ENCODE peak calls at places on chromosomes 13 and 19, in eight cellular contexts. Y is heart left ventricle, W is OCI-LY7, G is ascending aorta, V is heart right ventricle, U is A673, O is psoas muscle, Z is left ventricle myocardium inferior. P is an unnamed sample.

GRCh38 chr19:31214086-31214485 is 135.2 kb downstream of the TSHZ3 start:
- DNase-seq in Y (peak; percentile 61), W (no peak), G (peak; percentile 73), V (peak; percentile 41), U (peak; percentile 92), O (peak; percentile 87), Z (peak; percentile 19), P (peak; percentile 70)

GRCh38 chr13:28299941-28300340 is 161.6 kb downstream of the PAN3 start:
- DNase-seq in Y (no peak), W (no peak), G (no peak), V (no peak), U (no peak), O (no peak), Z (no peak), P (no peak)

GRCh38 chr19:10352764-10353671 is 13.6 kb upstream of the ICAM3 start:
- DNase-seq in Y (peak; percentile 84), W (no peak), G (no peak), V (peak; percentile 89), U (no peak), O (peak; percentile 88), Z (peak; percentile 84), P (peak; percentile 84)

GRCh38 chr19:15241259-15241658 is 9.0 kb upstream of the EPHX3 start:
- DNase-seq in Y (no peak), W (no peak), G (no peak), V (no peak), U (no peak), O (no peak), Z (no peak), P (no peak)

GRCh38 chr13:38662362-38662761 is 24.5 kb upstream of the FREM2 start:
- DNase-seq in Y (no peak), W (no peak), G (no peak), V (no peak), U (peak; percentile 96), O (no peak), Z (no peak), P (peak; percentile 63)

GRCh38 chr13:28434934-28435333 is 60.0 kb downstream of the FLT1 start:
- DNase-seq in Y (no peak), W (no peak), G (no peak), V (no peak), U (no peak), O (no peak), Z (no peak), P (no peak)

GRCh38 chr13:32737111-32737571 is 150.9 kb downstream of the PDS5B start:
- DNase-seq in Y (no peak), W (peak; percentile 22), G (no peak), V (no peak), U (peak; percentile 23), O (no peak), Z (no peak), P (no peak)

GRCh38 chr13:20869540-20869939 is 33.0 kb downstream of the XPO4 start:
- DNase-seq in Y (no peak), W (no peak), G (no peak), V (no peak), U (peak; percentile 31), O (no peak), Z (no peak), P (no peak)

GRCh38 chr19:51257471-51257870 is 6.6 kb downstream of the SIGLECL1 start:
- DNase-seq in Y (no peak), W (no peak), G (no peak), V (no peak), U (no peak), O (no peak), Z (no peak), P (no peak)

GRCh38 chr13:45015300-45015699 is 26.0 kb downstream of the GPALPP1 start:
- DNase-seq in Y (no peak), W (no peak), G (no peak), V (no peak), U (peak; percentile 12), O (no peak), Z (no peak), P (no peak)

GRCh38 chr19:36973844-36974195 is 57.7 kb downstream of the ZNF568 start:
- DNase-seq in Y (no peak), W (no peak), G (no peak), V (no peak), U (no peak), O (no peak), Z (no peak), P (no peak)
- H3K9me3 ChIP-seq in Y (no peaks in the 10 kb centered on the region), W (no peaks in the 10 kb centered on the region), G (peaks cover 12% of the 10 kb centered on the region), V (no peaks in the 10 kb centered on the region), U (peaks cover 19% of the 10 kb centered on the region), O (peaks cover 8% of the 10 kb centered on the region), Z (no peaks in the 10 kb centered on the region), P (no peaks in the 10 kb centered on the region)

GRCh38 chr19:1945899-1946298 is 4.9 kb downstream of the CSNK1G2 start:
- DNase-seq in Y (no peak), W (peak; percentile 9), G (no peak), V (peak; percentile 32), U (peak; percentile 60), O (no peak), Z (no peak), P (peak; percentile 51)
- TF ChIP-seq CTCF in Y (peak; percentile 65), W (peak; percentile 71), G (no peak), V (peak; percentile 50), U (peak; percentile 73), O (peak; percentile 39), Z (peak; percentile 64), P (peak; percentile 53)

DNA sequence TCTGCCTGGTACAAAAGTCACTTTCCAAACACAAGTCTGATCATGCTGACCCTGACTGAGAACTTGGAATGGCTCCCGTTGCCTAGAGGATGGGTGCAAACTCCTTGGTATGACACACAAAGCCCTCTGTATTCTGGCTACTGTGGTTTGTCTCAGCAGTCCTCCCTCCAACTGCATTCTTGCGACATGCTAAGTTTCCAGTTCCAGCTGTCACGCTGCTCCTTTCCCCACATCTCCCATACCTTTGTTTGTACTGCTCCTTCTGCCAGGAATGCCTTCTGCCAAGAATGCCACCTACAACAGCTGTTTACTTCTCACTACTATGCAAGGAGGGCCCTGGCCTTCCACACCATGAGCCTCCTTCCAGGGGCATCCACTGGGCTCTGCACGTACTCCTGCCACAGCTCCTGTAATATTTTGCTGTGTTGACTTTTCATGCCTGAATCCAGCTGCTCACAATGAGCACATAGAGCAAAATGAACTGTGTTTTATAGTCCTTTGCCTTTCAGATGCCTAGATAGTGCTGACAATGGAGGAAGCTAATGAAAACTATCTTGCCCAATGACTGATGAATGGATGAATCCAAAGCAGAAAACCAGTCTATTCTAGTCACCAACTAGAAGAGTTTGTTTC is 543.7 kb downstream of the EFNB2 start:
- DNase-seq in Y (no peak), W (no peak), G (no peak), V (no peak), U (no peak), O (no peak), Z (no peak), P (no peak)
- H3K27ac ChIP-seq in Y (no peak overlapping the region), W (no peak overlapping the region), G (no peak overlapping the region), V (no peak overlapping the region), U (no peak overlapping the region), O (no peak overlapping the region), Z (no peak overlapping the region), P (no peak overlapping the region)

GRCh38 chr19:13980340-13980739 is 25.8 kb downstream of the RFX1 start:
- DNase-seq in Y (no peak), W (no peak), G (no peak), V (no peak), U (no peak), O (no peak), Z (no peak), P (no peak)
- H3K9me3 ChIP-seq in Y (no peaks in the 10 kb centered on the region), W (no peaks in the 10 kb centered on the region), G (no peaks in the 10 kb centered on the region), V (no peaks in the 10 kb centered on the region), U (no peaks in the 10 kb centered on the region), O (no peaks in the 10 kb centered on the region), Z (no peaks in the 10 kb centered on the region), P (no peaks in the 10 kb centered on the region)

GRCh38 chr13:94073006-94073744 is 406.3 kb downstream of the DCT start:
- DNase-seq in Y (no peak), W (no peak), G (no peak), V (no peak), U (no peak), O (no peak), Z (no peak), P (no peak)
- TF ChIP-seq CTCF in Y (no peak), W (no peak), G (no peak), V (no peak), U (no peak), O (no peak), Z (no peak), P (no peak)